ENCODE peak calls at places on chromosomes 7 and 10, in eight cellular contexts. Y, Z, U, E, I, M, J and O are unnamed samples.
A peak's percentile ranks its signal among the peaks of the same experiment; 100 is the strongest.

GRCh38 chr7:140059288-140060242 is 3.2 kb downstream of the PARP12 start:
- DNase-seq in E (no peak), Y (peak; percentile 63), Z (peak; percentile 93), M (peak; percentile 43), I (peak; percentile 60), J (no peak), U (no peak), O (no peak)

GRCh38 chr10:103394180-103394579 is 2.1 kb downstream of the ATP5MK start:
- DNase-seq in U (no peak), Y (no peak), J (no peak), E (no peak), I (no peak), Z (peak; percentile 17), M (no peak), O (no peak)

GRCh38 chr7:93249749-93250148 is 17.6 kb downstream of the VPS50 start:
- DNase-seq in Z (peak; percentile 51), I (no peak), Y (no peak), M (no peak), E (no peak), U (no peak), J (no peak), O (no peak)

GRCh38 chr10:73625004-73625883 is 16.0 kb downstream of the MYOZ1 start:
- DNase-seq in J (no peak), Y (no peak), E (no peak), U (peak; percentile 36), M (no peak), Z (peak; percentile 44), I (no peak), O (peak; percentile 42)

GRCh38 chr10:3264178-3264867 is 91.7 kb upstream of the PITRM1 start:
- DNase-seq in E (no peak), I (no peak), M (no peak), U (no peak), Y (no peak), J (no peak), Z (no peak), O (no peak)

GRCh38 chr10:86083664-86084175 is 282.9 kb downstream of the GRID1 start:
- DNase-seq in U (no peak), Y (no peak), I (no peak), J (no peak), E (no peak), M (no peak), Z (no peak), O (no peak)

GRCh38 chr10:59724098-59724938 is 14.7 kb upstream of the SLC16A9 start:
- DNase-seq in I (no peak), E (no peak), M (no peak), Z (no peak), Y (no peak), J (no peak), U (no peak), O (no peak)

GRCh38 chr7:64880322-64881297 is 22.5 kb upstream of the ZNF273 start:
- DNase-seq in U (no peak), Y (no peak), I (no peak), Z (no peak), J (no peak), M (no peak), E (no peak), O (no peak)

GRCh38 chr7:89091550-89091949 is 296.0 kb upstream of the TEX47 start:
- DNase-seq in E (no peak), U (no peak), J (no peak), I (no peak), M (no peak), Z (no peak), Y (no peak), O (no peak)

GRCh38 chr10:61616611-61617010 is 46.1 kb upstream of the CABCOCO1 start:
- DNase-seq in I (no peak), U (no peak), Z (no peak), J (no peak), E (no peak), M (no peak), Y (no peak), O (no peak)

GRCh38 chr10:78305311-78305710 is 271.6 kb downstream of the RPS24 start:
- DNase-seq in U (no peak), M (no peak), E (no peak), J (no peak), I (no peak), Y (no peak), Z (no peak), O (no peak)

GRCh38 chr7:126993626-126994213 is 259.0 kb downstream of the GRM8 start:
- DNase-seq in U (no peak), M (no peak), Y (no peak), J (no peak), I (no peak), Z (no peak), E (no peak), O (no peak)

GRCh38 chr10:108653466-108653865 is 1269.8 kb downstream of the XPNPEP1 start:
- DNase-seq in U (no peak), Z (peak; percentile 0), I (no peak), Y (peak; percentile 10), E (no peak), M (no peak), J (no peak), O (no peak)